ENCODE peak calls at places on chromosome 19, in eight cellular contexts. K is mucosa of descending colon, D is body of pancreas, L is fibroblast of lung, F is HFF-Myc, J is dorsolateral prefrontal cortex, O is pancreas, S is astrocyte of the spinal cord. U is an unnamed sample.

GRCh38 chr19:40620161-40620485 is 19.0 kb downstream of the LTBP4 start:
- DNase-seq in K (no peak), D (no peak), L (no peak), F (no peak), J (no peak), O (no peak), S (no peak), U (no peak)

GRCh38 chr19:55692681-55693081 is 17.7 kb downstream of the EPN1 start:
- DNase-seq in K (peak; percentile 42), D (no peak), L (no peak), F (no peak), J (no peak), O (no peak), S (no peak), U (no peak)

GRCh38 chr19:19459099-19459498 is 53.6 kb downstream of the GATAD2A start:
- DNase-seq in K (no peak), D (no peak), L (peak; percentile 71), F (no peak), J (no peak), O (no peak), S (peak; percentile 45), U (peak; percentile 44)

GRCh38 chr19:35123573-35123972 is 8.0 kb downstream of the FXYD3 start:
- DNase-seq in K (no peak), D (peak; percentile 56), L (no peak), F (no peak), J (peak; percentile 49), O (peak; percentile 59), S (no peak), U (peak; percentile 73)

GRCh38 chr19:47188507-47189033 is 42.4 kb downstream of the BBC3 start:
- DNase-seq in K (peak; percentile 33), D (no peak), L (no peak), F (no peak), J (no peak), O (no peak), S (no peak), U (no peak)

GRCh38 chr19:47398707-47399106 is 20.6 kb downstream of the MEIS3 start:
- DNase-seq in K (no peak), D (no peak), L (no peak), F (no peak), J (no peak), O (no peak), S (no peak), U (no peak)

GRCh38 chr19:32343550-32344262 is 1.7 kb upstream of the ZNF507 start:
- DNase-seq in K (no peak), D (no peak), L (no peak), F (no peak), J (no peak), O (no peak), S (no peak), U (no peak)

GRCh38 chr19:23917856-23918255 is 3.2 kb downstream of the ZNF726 start:
- DNase-seq in K (no peak), D (peak; percentile 47), L (no peak), F (no peak), J (no peak), O (peak; percentile 54), S (no peak), U (no peak)

GRCh38 chr19:50750010-50750409 is 20.3 kb upstream of the GPR32 start:
- DNase-seq in K (no peak), D (no peak), L (no peak), F (no peak), J (no peak), O (no peak), S (no peak), U (no peak)

GRCh38 chr19:3942790-3943409 is 10.0 kb downstream of the NMRK2 start:
- DNase-seq in K (no peak), D (no peak), L (no peak), F (no peak), J (no peak), O (no peak), S (no peak), U (no peak)

GRCh38 chr19:40233811-40234389 is 7.4 kb upstream of the CCNP start:
- DNase-seq in K (no peak), D (no peak), L (no peak), F (no peak), J (no peak), O (no peak), S (no peak), U (no peak)

DNA sequence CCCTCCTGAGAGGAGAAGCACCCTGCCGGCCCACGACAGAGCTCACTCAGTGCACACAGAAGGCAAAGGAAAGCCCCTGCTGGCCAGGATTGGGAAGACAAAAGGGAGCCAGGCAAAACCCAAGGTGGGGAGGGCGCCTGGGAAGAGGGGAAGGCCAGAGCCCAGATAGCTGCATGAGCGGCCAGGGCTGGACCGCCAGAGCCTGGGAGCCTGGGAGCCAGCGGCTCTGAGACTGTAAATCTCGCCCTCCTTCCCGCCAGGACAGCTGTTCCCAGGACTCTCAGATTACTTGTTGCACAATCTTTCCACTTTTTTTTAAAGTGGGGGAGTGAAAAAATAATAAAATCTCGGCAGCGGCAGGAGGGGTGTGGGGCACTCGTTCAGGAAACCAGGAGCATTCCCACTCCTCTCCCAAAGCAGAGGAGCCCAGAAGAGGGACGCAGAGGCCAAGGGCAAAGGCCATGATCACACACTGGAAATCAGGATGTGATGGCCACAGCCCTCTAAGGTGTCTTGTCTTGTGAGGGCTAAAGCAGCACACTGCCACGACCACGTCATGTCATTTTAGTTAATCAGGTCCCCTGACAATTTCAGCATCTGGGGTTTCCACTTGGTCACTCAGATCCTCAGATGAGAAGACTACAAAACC is 19.6 kb upstream of the EPHX3 start:
- DNase-seq in K (peak; percentile 74), D (peak; percentile 60), L (peak; percentile 98), F (peak; percentile 57), J (no peak), O (peak; percentile 53), S (peak; percentile 96), U (peak; percentile 98)
- TF ChIP-seq CTCF in K (no peak), D (peak; percentile 33), L (peak; percentile 71), F (peak; percentile 51), J (no peak), O (no peak), S (peak; percentile 77), U (peak; percentile 70)

GRCh38 chr19:45781282-45782161 is 768 bp downstream of the DMPK start:
- DNase-seq in K (peak; percentile 71), D (peak; percentile 89), L (no peak), F (no peak), J (no peak), O (peak; percentile 89), S (no peak), U (no peak)
- H3K4me3 ChIP-seq in K (no peak overlapping the region), D (peak overlapping the region; percentile 20), L (peak overlapping the region; percentile 51), F (peak overlapping the region; percentile 25), J (peak overlapping the region; percentile 51), O (peak overlapping the region; percentile 56), S (peak overlapping the region; percentile 30), U (peak overlapping the region; percentile 77)

GRCh38 chr19:6127716-6128335 is 7.6 kb upstream of the ACSBG2 start:
- DNase-seq in K (no peak), D (no peak), L (peak; percentile 8), F (no peak), J (no peak), O (no peak), S (no peak), U (peak; percentile 60)

GRCh38 chr19:6125571-6125989 is 9.9 kb upstream of the ACSBG2 start:
- DNase-seq in K (no peak), D (peak; percentile 71), L (peak; percentile 67), F (peak; percentile 66), J (no peak), O (peak; percentile 65), S (peak; percentile 70), U (peak; percentile 84)

DNA sequence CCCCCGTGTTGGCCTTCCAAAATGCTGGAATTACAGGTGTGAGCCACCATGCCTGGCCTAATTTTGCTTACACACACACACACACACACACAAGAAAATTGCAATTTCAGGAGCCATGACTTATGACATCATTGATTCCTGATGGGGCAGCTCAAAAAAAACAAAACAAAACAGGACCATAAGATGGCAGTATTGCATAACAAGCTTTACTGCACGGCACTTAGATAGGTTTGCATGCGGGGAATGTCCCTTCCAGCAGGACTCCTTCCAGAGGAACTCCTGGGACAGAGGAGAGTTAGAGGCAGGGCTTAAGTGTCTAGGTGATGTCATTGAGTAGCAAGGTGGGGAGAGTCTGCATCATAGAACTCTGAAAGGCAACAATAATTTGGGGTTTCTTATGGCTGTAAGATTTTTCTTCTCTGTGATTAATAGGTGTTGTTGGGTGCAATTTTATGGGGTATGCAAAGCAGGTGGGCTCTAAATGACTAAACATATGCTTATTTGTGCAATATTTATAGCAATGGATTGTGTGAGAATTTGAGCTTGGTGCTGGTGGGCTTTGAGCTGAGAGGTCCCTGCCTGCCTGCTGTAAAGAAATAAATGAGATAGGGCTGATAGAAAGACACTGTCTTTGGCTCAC is 9.0 kb upstream of the ACSBG2 start:
- DNase-seq in K (no peak), D (no peak), L (peak; percentile 72), F (no peak), J (no peak), O (no peak), S (peak; percentile 64), U (peak; percentile 67)
- TF ChIP-seq CTCF in K (no peak), D (peak; percentile 28), L (peak; percentile 32), F (peak; percentile 44), J (no peak), O (no peak), S (peak; percentile 30), U (peak; percentile 48)

DNA sequence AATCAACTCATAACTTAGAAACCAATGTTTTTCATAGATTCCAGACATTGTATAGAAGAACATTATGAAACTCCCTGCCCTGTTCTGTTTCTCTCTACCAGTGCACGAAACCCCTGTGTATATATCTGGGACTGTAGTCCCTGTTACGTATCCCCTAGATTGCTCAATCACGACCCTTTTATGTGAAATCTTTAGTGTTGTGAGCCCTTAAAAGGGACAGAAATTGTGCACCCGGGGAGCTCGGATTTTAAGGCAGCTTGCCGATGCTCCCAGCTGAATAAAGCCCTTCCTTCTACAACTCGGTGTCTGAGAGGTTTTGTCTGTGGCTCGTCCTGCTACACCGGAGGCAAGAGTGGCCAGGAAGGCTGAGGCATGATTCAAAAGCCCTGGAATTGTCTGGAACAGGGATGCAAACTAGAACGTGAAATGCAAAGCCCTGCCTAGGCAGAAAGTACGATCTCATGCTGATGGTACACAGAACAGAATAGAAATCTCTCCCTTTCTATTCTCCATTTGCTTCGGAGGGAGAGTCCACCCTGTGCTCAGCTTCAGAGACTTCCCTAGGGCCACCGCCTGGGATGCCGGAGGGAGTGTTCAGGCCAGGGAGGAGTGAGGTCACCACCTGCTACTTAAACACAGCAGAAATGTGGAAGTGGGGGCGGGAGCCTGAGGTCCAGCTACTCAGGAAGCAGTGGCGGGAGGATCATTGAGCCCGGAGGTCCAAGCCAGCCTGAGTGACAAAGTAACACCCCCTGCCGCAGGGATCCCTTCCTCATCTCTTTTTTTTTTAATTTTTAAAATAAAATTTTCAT is 760 bp upstream of the ZNF888 start:
- DNase-seq in K (peak; percentile 85), D (peak; percentile 52), L (peak; percentile 45), F (no peak), J (peak; percentile 42), O (peak; percentile 38), S (no peak), U (peak; percentile 37)
- H3K4me3 ChIP-seq in K (peak overlapping the region; percentile 56), D (peak overlapping the region; percentile 28), L (peak overlapping the region; percentile 45), F (peak overlapping the region; percentile 45), J (peak overlapping the region; percentile 65), O (peak overlapping the region; percentile 56), S (peak overlapping the region; percentile 83), U (peak overlapping the region; percentile 86)